ENCODE peak calls at places on chromosome 15, in five cellular contexts. One of them, this sample, is unnamed.

GRCh38 chr15:92425578-92426225 is 32.0 kb downstream of the ST8SIA2 start:
- DNase-seq in HCT116: no peak
- DNase-seq in stomach: no peak
- DNase-seq in NB4: no peak
- DNase-seq in A549: no peak
- DNase-seq in this sample: no peak

GRCh38 chr15:89766357-89767311 is 9.5 kb upstream of the MESP2 start:
- DNase-seq in HCT116: no peak
- DNase-seq in NB4: no peak
- DNase-seq in stomach: peak; percentile 52
- DNase-seq in A549: no peak
- DNase-seq in this sample: no peak

GRCh38 chr15:56831467-56831866 is 87.0 kb upstream of the TCF12 start:
- DNase-seq in A549: no peak
- DNase-seq in NB4: no peak
- DNase-seq in HCT116: no peak
- DNase-seq in stomach: no peak
- DNase-seq in this sample: no peak

GRCh38 chr15:100898661-100899462 is 19.2 kb downstream of the ALDH1A3 start:
- DNase-seq in HCT116: no peak
- DNase-seq in stomach: no peak
- DNase-seq in A549: no peak
- DNase-seq in NB4: no peak
- DNase-seq in this sample: peak; percentile 28

GRCh38 chr15:86231864-86232801 is 152.5 kb downstream of the AGBL1 start:
- DNase-seq in NB4: peak; percentile 48
- DNase-seq in A549: peak; percentile 36
- DNase-seq in HCT116: no peak
- DNase-seq in stomach: no peak
- DNase-seq in this sample: no peak

GRCh38 chr15:85289677-85290365 is 90.6 kb upstream of the AKAP13 start:
- DNase-seq in HCT116: peak; percentile 58
- DNase-seq in NB4: peak; percentile 52
- DNase-seq in stomach: peak; percentile 81
- DNase-seq in A549: peak; percentile 71
- DNase-seq in this sample: no peak

GRCh38 chr15:89912674-89913396 is at the start of gene ARPIN:
- DNase-seq in A549: peak; percentile 63
- DNase-seq in stomach: peak; percentile 65
- DNase-seq in NB4: no peak
- DNase-seq in HCT116: no peak
- DNase-seq in this sample: peak; percentile 82

GRCh38 chr15:75455982-75456531 is 4.6 kb upstream of the SIN3A start:
- DNase-seq in HCT116: peak; percentile 12
- DNase-seq in stomach: peak; percentile 46
- DNase-seq in NB4: peak; percentile 81
- DNase-seq in A549: peak; percentile 55
- DNase-seq in this sample: no peak

GRCh38 chr15:62857411-62857853 is 185.1 kb upstream of the TPM1 start:
- DNase-seq in NB4: no peak
- DNase-seq in A549: peak; percentile 23
- DNase-seq in stomach: no peak
- DNase-seq in HCT116: no peak
- DNase-seq in this sample: peak; percentile 60

GRCh38 chr15:77993374-77993911 is 84.1 kb downstream of the TBC1D2B start:
- DNase-seq in stomach: no peak
- DNase-seq in HCT116: no peak
- DNase-seq in A549: no peak
- DNase-seq in NB4: no peak
- DNase-seq in this sample: peak; percentile 64

GRCh38 chr15:85550283-85550682 is 169.9 kb downstream of the AKAP13 start:
- DNase-seq in HCT116: no peak
- DNase-seq in A549: no peak
- DNase-seq in stomach: no peak
- DNase-seq in NB4: peak; percentile 22
- DNase-seq in this sample: no peak

GRCh38 chr15:100919481-100920405 is 586 bp downstream of the LRRK1 start:
- DNase-seq in A549: peak; percentile 38
- DNase-seq in NB4: peak; percentile 63
- DNase-seq in stomach: no peak
- DNase-seq in HCT116: no peak
- DNase-seq in this sample: no peak

GRCh38 chr15:95975212-95975611 is 355.3 kb upstream of the NR2F2 start:
- DNase-seq in HCT116: no peak
- DNase-seq in A549: no peak
- DNase-seq in stomach: no peak
- DNase-seq in NB4: no peak
- DNase-seq in this sample: no peak

GRCh38 chr15:71288348-71288955 is 173.2 kb downstream of the THSD4 start:
- DNase-seq in NB4: no peak
- DNase-seq in HCT116: no peak
- DNase-seq in stomach: no peak
- DNase-seq in A549: peak; percentile 60
- DNase-seq in this sample: no peak

GRCh38 chr15:80898040-80898439 is 91.6 kb downstream of the MESD start:
- DNase-seq in A549: no peak
- DNase-seq in HCT116: no peak
- DNase-seq in stomach: no peak
- DNase-seq in NB4: no peak
- DNase-seq in this sample: no peak

GRCh38 chr15:67043939-67044771 is 21.2 kb upstream of the SMAD3 start:
- DNase-seq in HCT116: no peak
- DNase-seq in A549: peak; percentile 89
- DNase-seq in stomach: no peak
- DNase-seq in NB4: no peak
- DNase-seq in this sample: no peak

GRCh38 chr15:81106560-81106959 is 27.5 kb upstream of the CFAP161 start:
- DNase-seq in stomach: peak; percentile 62
- DNase-seq in NB4: peak; percentile 64
- DNase-seq in HCT116: peak; percentile 60
- DNase-seq in A549: peak; percentile 64
- DNase-seq in this sample: no peak

GRCh38 chr15:101124731-101125558 is 126.9 kb downstream of the CHSY1 start:
- DNase-seq in HCT116: peak; percentile 15
- DNase-seq in A549: no peak
- DNase-seq in stomach: no peak
- DNase-seq in NB4: peak; percentile 68
- DNase-seq in this sample: no peak

GRCh38 chr15:92164327-92165000 is 229.2 kb upstream of the ST8SIA2 start:
- DNase-seq in A549: no peak
- DNase-seq in NB4: no peak
- DNase-seq in stomach: no peak
- DNase-seq in HCT116: no peak
- DNase-seq in this sample: no peak

GRCh38 chr15:65923264-65923663 is 54.0 kb downstream of the RAB11A start:
- DNase-seq in A549: no peak
- DNase-seq in stomach: no peak
- DNase-seq in NB4: no peak
- DNase-seq in HCT116: no peak
- DNase-seq in this sample: no peak

GRCh38 chr15:34304613-34305012 is 33.0 kb downstream of the SLC12A6 start:
- DNase-seq in NB4: no peak
- DNase-seq in stomach: no peak
- DNase-seq in A549: no peak
- DNase-seq in HCT116: no peak
- DNase-seq in this sample: no peak

GRCh38 chr15:89785064-89785770 is 9.1 kb downstream of the MESP2 start:
- DNase-seq in A549: peak; percentile 65
- DNase-seq in stomach: peak; percentile 50
- DNase-seq in NB4: no peak
- DNase-seq in HCT116: no peak
- DNase-seq in this sample: no peak

GRCh38 chr15:67832031-67832551 is 6.8 kb downstream of the SKOR1 start:
- DNase-seq in HCT116: no peak
- DNase-seq in stomach: no peak
- DNase-seq in A549: peak; percentile 74
- DNase-seq in NB4: peak; percentile 59
- DNase-seq in this sample: peak; percentile 53

GRCh38 chr15:100211855-100212850 is 129.6 kb downstream of the ADAMTS17 start:
- DNase-seq in A549: no peak
- DNase-seq in HCT116: no peak
- DNase-seq in NB4: no peak
- DNase-seq in stomach: no peak
- DNase-seq in this sample: no peak

GRCh38 chr15:91073768-91074167 is 26.3 kb upstream of the SV2B start:
- DNase-seq in A549: no peak
- DNase-seq in HCT116: no peak
- DNase-seq in stomach: no peak
- DNase-seq in NB4: no peak
- DNase-seq in this sample: no peak

GRCh38 chr15:43410572-43411214 is 39.8 kb downstream of the TUBGCP4 start:
- DNase-seq in stomach: no peak
- DNase-seq in NB4: peak; percentile 22
- DNase-seq in A549: peak; percentile 5
- DNase-seq in HCT116: no peak
- DNase-seq in this sample: no peak

GRCh38 chr15:36888018-36888992 is 212.0 kb downstream of the MEIS2 start:
- DNase-seq in A549: no peak
- DNase-seq in stomach: no peak
- DNase-seq in NB4: no peak
- DNase-seq in HCT116: no peak
- DNase-seq in this sample: no peak

GRCh38 chr15:66943456-66944095 is 121.8 kb upstream of the SMAD3 start:
- DNase-seq in stomach: peak; percentile 42
- DNase-seq in HCT116: no peak
- DNase-seq in A549: peak; percentile 82
- DNase-seq in NB4: no peak
- DNase-seq in this sample: peak; percentile 39

GRCh38 chr15:40769310-40770146 is at the start of gene C15orf62:
- DNase-seq in stomach: peak; percentile 73
- DNase-seq in NB4: peak; percentile 95
- DNase-seq in A549: no peak
- DNase-seq in HCT116: no peak
- DNase-seq in this sample: no peak
- TF ChIP-seq POLR2A in stomach: no peak
- TF ChIP-seq POLR2A in NB4: no peak
- TF ChIP-seq POLR2A in A549: no peak
- TF ChIP-seq POLR2A in HCT116: no peak
- TF ChIP-seq POLR2A in this sample: no peak

GRCh38 chr15:50260969-50261496 is 4.5 kb downstream of the HDC start:
- DNase-seq in A549: no peak
- DNase-seq in HCT116: no peak
- DNase-seq in NB4: no peak
- DNase-seq in stomach: no peak
- DNase-seq in this sample: no peak
- TF ChIP-seq POLR2A in A549: no peak
- TF ChIP-seq POLR2A in HCT116: no peak
- TF ChIP-seq POLR2A in NB4: no peak
- TF ChIP-seq POLR2A in stomach: no peak
- TF ChIP-seq POLR2A in this sample: no peak

GRCh38 chr15:88467073-88467934 is at the start of the genes MRPL46 and MRPS11:
- DNase-seq in stomach: peak; percentile 89
- DNase-seq in HCT116: peak; percentile 81
- DNase-seq in NB4: peak; percentile 90
- DNase-seq in A549: peak; percentile 92
- DNase-seq in this sample: peak; percentile 91
- TF ChIP-seq POLR2A in stomach: no peak
- TF ChIP-seq POLR2A in HCT116: peak; percentile 37
- TF ChIP-seq POLR2A in NB4: peak; percentile 70
- TF ChIP-seq POLR2A in A549: peak; percentile 69
- TF ChIP-seq POLR2A in this sample: no peak

GRCh38 chr15:94231728-94232086 is 346 bp downstream of the MCTP2 start:
- DNase-seq in stomach: peak; percentile 40
- DNase-seq in NB4: peak; percentile 53
- DNase-seq in HCT116: no peak
- DNase-seq in A549: no peak
- DNase-seq in this sample: peak; percentile 57

GRCh38 chr15:94230436-94230885 is 900 bp upstream of the MCTP2 start:
- DNase-seq in stomach: no peak
- DNase-seq in A549: no peak
- DNase-seq in HCT116: no peak
- DNase-seq in NB4: peak; percentile 24
- DNase-seq in this sample: no peak

GRCh38 chr15:94232107-94232506 is 746 bp downstream of the MCTP2 start:
- DNase-seq in HCT116: no peak
- DNase-seq in NB4: peak; percentile 25
- DNase-seq in stomach: no peak
- DNase-seq in A549: no peak
- DNase-seq in this sample: no peak

GRCh38 chr15:94230886-94231727 is at the start of gene MCTP2:
- DNase-seq in NB4: peak; percentile 97
- DNase-seq in A549: peak; percentile 11
- DNase-seq in stomach: peak; percentile 89
- DNase-seq in HCT116: peak; percentile 80
- DNase-seq in this sample: peak; percentile 78

DNA sequence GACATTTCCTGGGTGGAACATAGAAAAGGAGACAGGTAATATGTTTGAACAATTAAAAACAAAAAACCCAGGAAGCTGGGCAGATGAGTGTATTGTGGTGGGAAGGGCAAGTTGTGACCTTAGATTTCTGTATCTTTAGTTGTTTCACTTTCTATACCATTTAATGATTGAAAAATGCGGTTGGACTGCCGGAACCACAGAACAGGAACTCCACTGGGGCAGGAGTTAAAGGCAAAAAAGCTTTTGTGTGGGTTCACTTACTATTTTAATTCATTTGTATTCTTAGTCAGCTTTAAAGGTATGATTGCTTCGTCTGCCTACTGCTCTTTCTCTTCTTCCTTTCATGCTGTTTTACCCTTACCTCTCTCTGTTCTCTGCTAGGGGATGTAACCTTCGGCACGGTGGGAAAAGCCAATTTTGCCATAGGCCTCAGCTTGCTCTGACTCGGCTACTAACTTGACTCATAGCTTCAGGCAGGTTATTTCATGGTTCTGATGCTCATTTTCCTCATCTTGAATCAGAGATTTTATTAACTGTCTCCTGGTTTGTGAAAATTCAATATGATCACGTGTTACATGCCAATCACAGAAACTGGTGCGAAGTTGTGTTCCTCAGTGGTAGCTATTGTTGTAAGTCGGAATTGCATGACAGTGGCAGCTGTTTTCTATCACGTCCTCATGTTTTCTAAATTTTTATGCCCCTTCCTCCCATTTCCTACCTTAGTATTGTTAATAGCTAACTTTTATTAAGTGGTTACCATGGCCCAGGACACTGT is 1.6 kb upstream of the MCTP2 start:
- DNase-seq in stomach: no peak
- DNase-seq in A549: no peak
- DNase-seq in HCT116: no peak
- DNase-seq in NB4: peak; percentile 59
- DNase-seq in this sample: no peak
- TF ChIP-seq POLR2A in stomach: no peak
- TF ChIP-seq POLR2A in A549: no peak
- TF ChIP-seq POLR2A in HCT116: no peak
- TF ChIP-seq POLR2A in NB4: no peak
- TF ChIP-seq POLR2A in this sample: no peak

DNA sequence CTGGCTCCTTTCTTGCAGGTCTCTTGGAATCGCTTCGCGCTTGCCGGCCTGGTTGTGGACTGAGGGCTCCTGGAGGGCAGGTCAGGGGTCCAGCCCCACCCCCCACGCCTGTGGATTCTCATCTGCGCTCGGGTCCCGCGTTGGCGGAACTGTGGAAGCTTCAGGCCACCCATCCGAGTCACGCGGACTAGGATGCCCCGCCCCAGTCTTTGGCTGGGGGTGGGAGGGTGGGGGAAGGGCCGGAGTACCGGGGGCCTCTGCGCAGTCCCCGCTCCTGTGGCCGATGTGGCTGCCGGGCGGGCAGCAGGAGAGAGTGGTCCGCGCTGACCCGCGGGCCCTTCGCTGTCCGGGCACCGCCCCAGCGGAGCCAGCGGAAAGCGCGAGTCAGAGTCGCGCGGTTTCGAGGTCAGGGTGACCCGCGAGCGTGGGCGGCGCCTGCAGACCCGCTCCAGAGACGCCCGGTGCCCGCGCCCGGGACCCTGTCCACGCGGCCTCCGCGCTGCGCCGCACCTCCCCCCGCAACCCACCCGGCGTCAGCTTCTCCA is 114.2 kb downstream of the KLF13 start:
- DNase-seq in stomach: peak; percentile 42
- DNase-seq in HCT116: no peak
- DNase-seq in A549: no peak
- DNase-seq in NB4: no peak
- DNase-seq in this sample: peak; percentile 82
- TF ChIP-seq POLR2A in stomach: no peak
- TF ChIP-seq POLR2A in HCT116: no peak
- TF ChIP-seq POLR2A in A549: peak; percentile 56
- TF ChIP-seq POLR2A in NB4: no peak
- TF ChIP-seq POLR2A in this sample: no peak